ENCODE peak calls at places on chromosomes 6 and 20, in six cellular contexts. L, C, V, I, A and B are unnamed samples.
A peak's percentile ranks its signal among the peaks of the same experiment; 100 is the strongest.

GRCh38 chr20:24662756-24663399 is 193.4 kb downstream of the SYNDIG1 start:
- DNase-seq in L (no peak), C (no peak), V (no peak), I (peak; percentile 71), A (no peak), B (peak; percentile 50)

GRCh38 chr6:9138856-9139426 is 703.6 kb upstream of the SLC35B3 start:
- DNase-seq in L (peak; percentile 28), C (no peak), V (no peak), I (no peak), A (no peak), B (peak; percentile 59)

GRCh38 chr6:169800668-169801395 is 49.4 kb downstream of the ERMARD start:
- DNase-seq in L (peak; percentile 64), C (peak; percentile 58), V (peak; percentile 13), I (no peak), A (no peak), B (peak; percentile 85)

GRCh38 chr6:93621400-93621799 is 202.0 kb upstream of the EPHA7 start:
- DNase-seq in L (no peak), C (no peak), V (no peak), I (no peak), A (no peak), B (no peak)

GRCh38 chr6:138129190-138129589 is 22.0 kb upstream of the PERP start:
- DNase-seq in L (no peak), C (no peak), V (no peak), I (no peak), A (no peak), B (no peak)

GRCh38 chr6:43303751-43304331 is 4.8 kb downstream of the CRIP3 start:
- DNase-seq in L (no peak), C (no peak), V (no peak), I (no peak), A (peak; percentile 36), B (no peak)

GRCh38 chr20:62831361-62831788 is 14.5 kb downstream of the COL9A3 start:
- DNase-seq in L (no peak), C (no peak), V (no peak), I (peak; percentile 22), A (no peak), B (no peak)

GRCh38 chr20:8673116-8673515 is 395.8 kb upstream of the PLCB4 start:
- DNase-seq in L (no peak), C (no peak), V (no peak), I (no peak), A (no peak), B (no peak)

GRCh38 chr6:92715991-92716390 is 703.4 kb downstream of the EPHA7 start:
- DNase-seq in L (peak; percentile 46), C (no peak), V (no peak), I (no peak), A (no peak), B (no peak)

GRCh38 chr6:133895573-133896343 is 6.8 kb downstream of the TCF21 start:
- DNase-seq in L (no peak), C (no peak), V (no peak), I (no peak), A (no peak), B (peak; percentile 56)

GRCh38 chr20:63742381-63743024 is 2.9 kb downstream of the SLC2A4RG start:
- DNase-seq in L (no peak), C (no peak), V (no peak), I (no peak), A (no peak), B (no peak)

GRCh38 chr6:147127587-147127986 is 76.6 kb upstream of the STXBP5 start:
- DNase-seq in L (peak; percentile 77), C (no peak), V (no peak), I (no peak), A (no peak), B (peak; percentile 64)

GRCh38 chr6:18087396-18088165 is 34.9 kb downstream of the NHLRC1 start:
- DNase-seq in L (no peak), C (no peak), V (no peak), I (no peak), A (no peak), B (no peak)

GRCh38 chr6:110039996-110040383 is 61.9 kb downstream of the GPR6 start:
- DNase-seq in L (peak; percentile 59), C (peak; percentile 39), V (peak; percentile 32), I (no peak), A (peak; percentile 76), B (peak; percentile 11)

GRCh38 chr6:51855310-51856082 is 231.9 kb downstream of the PKHD1 start:
- DNase-seq in L (peak; percentile 94), C (peak; percentile 65), V (peak; percentile 41), I (peak; percentile 42), A (peak; percentile 87), B (peak; percentile 70)

GRCh38 chr6:130517444-130517931 is 151.7 kb downstream of the TMEM200A start:
- DNase-seq in L (peak; percentile 79), C (peak; percentile 92), V (peak; percentile 80), I (no peak), A (no peak), B (peak; percentile 46)

GRCh38 chr6:1442929-1443328 is 53.6 kb downstream of the FOXF2 start:
- DNase-seq in L (no peak), C (no peak), V (no peak), I (no peak), A (no peak), B (no peak)

GRCh38 chr6:157245486-157245885 is 77.8 kb downstream of the TMEM242 start:
- DNase-seq in L (no peak), C (no peak), V (no peak), I (no peak), A (no peak), B (peak; percentile 32)

GRCh38 chr6:14275493-14275851 is 157.9 kb downstream of the CD83 start:
- DNase-seq in L (no peak), C (no peak), V (no peak), I (no peak), A (no peak), B (peak; percentile 33)

GRCh38 chr6:5995705-5996686 is 10.7 kb downstream of the NRN1 start:
- DNase-seq in L (no peak), C (no peak), V (no peak), I (peak; percentile 88), A (peak; percentile 46), B (peak; percentile 92)
- H3K27me3 ChIP-seq in L (peaks cover 7% of the 10 kb centered on the region), C (no peaks in the 10 kb centered on the region), V (no peaks in the 10 kb centered on the region), I (peaks cover 46% of the 10 kb centered on the region), A (no peaks in the 10 kb centered on the region), B (no peaks in the 10 kb centered on the region)

DNA sequence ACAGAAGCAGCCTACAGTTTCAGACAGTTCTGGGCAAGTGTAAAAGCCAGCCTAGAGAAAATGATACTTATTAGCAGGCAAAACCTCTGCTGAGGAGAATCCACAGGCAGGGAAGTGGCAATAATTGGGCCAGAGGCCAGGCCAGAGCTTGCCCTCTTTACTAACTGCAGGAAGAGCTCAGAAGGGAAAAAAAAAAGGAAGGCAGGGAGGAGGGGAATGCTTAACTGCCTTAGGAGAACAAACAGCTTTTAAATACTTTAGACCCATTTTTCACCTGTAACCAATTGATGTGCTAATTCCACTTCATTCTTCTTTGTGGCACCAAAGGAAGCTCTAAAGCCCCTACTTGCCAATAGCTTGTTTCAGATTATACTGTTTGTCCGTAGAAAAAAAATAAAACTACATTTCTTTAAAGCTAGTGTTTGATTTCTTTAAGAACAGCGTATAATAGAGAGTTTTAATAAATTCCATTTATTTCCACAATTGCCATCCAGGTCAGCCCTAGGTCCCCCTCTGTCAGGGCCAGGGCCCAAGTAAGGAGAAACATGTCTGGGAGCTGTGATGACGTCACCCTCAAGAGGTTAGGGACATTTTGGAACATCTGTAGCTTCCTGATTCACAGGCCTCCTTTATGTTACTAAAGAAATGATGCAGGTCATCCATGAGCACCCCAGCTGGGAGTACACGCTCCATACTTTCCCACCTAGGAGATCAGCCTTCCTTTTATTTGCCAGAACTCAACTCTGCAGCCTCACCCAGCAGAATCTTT is 384.3 kb downstream of the CDC5L start:
- DNase-seq in L (no peak), C (no peak), V (no peak), I (no peak), A (no peak), B (peak; percentile 16)
- H3K9ac ChIP-seq in L (no peak overlapping the region), C (no peak overlapping the region), V (no peak overlapping the region), I (no peak overlapping the region), A (no peak overlapping the region), B (no peak overlapping the region)

GRCh38 chr20:48733296-48733790 is 94.5 kb downstream of the PREX1 start:
- DNase-seq in L (no peak), C (no peak), V (no peak), I (no peak), A (peak; percentile 72), B (peak; percentile 19)

GRCh38 chr20:48730977-48731376 is 96.8 kb downstream of the PREX1 start:
- DNase-seq in L (no peak), C (no peak), V (no peak), I (no peak), A (no peak), B (no peak)

GRCh38 chr20:48732081-48732829 is 95.5 kb downstream of the PREX1 start:
- DNase-seq in L (no peak), C (no peak), V (no peak), I (no peak), A (no peak), B (no peak)

GRCh38 chr20:48729538-48729937 is 98.3 kb downstream of the PREX1 start:
- DNase-seq in L (no peak), C (no peak), V (no peak), I (no peak), A (no peak), B (no peak)

DNA sequence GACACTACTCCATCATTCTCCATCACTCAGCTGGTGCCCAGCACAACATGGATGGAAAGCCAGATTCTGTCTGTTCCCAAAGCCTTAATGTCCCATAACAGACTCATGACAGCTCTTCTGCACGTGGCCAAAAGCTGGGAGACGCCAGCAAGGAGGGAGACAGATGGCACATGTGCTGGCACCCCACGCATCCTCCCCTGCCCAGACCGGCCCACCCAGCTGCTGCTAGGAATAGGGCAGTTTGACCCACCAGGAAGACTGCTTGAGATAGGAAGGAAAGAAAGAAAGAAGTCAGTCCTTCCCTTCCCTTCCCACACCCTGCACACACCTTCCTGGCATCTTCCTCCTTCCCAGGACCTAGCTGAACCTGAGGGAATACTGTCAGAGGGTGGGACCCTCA is 96.2 kb downstream of the PREX1 start:
- DNase-seq in L (no peak), C (no peak), V (no peak), I (no peak), A (no peak), B (no peak)
- H3K9me2 ChIP-seq in L (no peaks in the 10 kb centered on the region), C (no peaks in the 10 kb centered on the region), V (no peaks in the 10 kb centered on the region), I (no peaks in the 10 kb centered on the region), A (no peaks in the 10 kb centered on the region), B (no peaks in the 10 kb centered on the region)

DNA sequence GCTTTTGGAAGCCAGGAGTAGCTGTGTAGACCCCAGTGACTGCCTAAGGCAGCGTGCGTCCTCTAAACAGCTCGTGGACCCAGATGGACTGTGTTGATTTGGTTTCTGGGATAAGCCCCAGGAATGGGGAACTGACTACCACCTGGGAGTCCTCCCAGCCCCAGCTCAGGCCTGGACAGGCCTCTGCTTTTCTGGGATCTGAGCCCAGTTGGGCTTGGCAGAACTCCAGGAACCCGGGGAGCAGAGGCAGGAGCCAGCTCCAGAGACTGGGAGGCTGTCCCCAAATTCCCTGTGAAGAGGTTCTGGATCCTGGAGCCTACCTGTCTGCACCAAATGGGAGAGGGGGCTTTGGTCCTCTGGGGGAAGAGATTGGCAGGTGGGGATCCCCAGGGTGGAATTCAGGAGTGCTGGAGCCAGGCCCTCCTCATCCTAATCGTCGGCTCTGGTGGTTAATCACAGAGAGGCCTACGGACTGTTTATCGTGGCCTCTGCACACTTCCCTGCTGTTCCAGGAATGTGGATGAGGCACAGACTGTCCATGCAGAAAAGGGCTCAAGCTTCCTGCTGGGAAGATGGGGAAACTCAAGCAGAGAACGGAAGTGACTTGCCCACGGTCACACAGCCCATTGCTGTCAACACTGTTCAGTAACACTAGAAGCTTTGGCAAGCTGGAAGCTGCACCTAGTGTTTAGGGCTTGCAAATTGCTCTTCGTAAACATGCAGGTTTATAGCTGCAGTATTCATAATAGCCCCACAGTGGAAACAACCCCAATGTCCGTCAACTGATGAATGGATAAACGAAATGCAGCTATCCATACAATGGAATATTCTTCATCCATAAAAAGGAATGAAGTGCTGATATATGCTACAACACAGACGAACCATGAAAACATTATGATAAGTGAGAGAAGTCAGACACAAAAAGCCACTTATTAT is 100.6 kb downstream of the KCNB1 start:
- DNase-seq in L (peak; percentile 38), C (no peak), V (peak; percentile 33), I (peak; percentile 72), A (no peak), B (peak; percentile 32)
- H3K27me3 ChIP-seq in L (peaks cover 12% of the 10 kb centered on the region), C (no peaks in the 10 kb centered on the region), V (no peaks in the 10 kb centered on the region), I (no peaks in the 10 kb centered on the region), A (no peaks in the 10 kb centered on the region), B (no peaks in the 10 kb centered on the region)